ENCODE peak calls at places on chromosomes 2 and 18, in seven cellular contexts. I, H, B, Q, O, E and K are unnamed samples.

GRCh38 chr2:168345601-168346000 is 98.2 kb upstream of the STK39 start:
- DNase-seq in Q (no peak), O (no peak), B (no peak), H (no peak), E (no peak), I (no peak), K (no peak)

GRCh38 chr2:150520887-150521664 is 33.6 kb upstream of the RND3 start:
- DNase-seq in E (no peak), B (no peak), Q (no peak), O (no peak), I (no peak), H (no peak), K (no peak)

GRCh38 chr2:64727843-64728463 is 74.2 kb upstream of the SERTAD2 start:
- DNase-seq in H (no peak), B (no peak), E (no peak), Q (no peak), I (no peak), O (no peak), K (no peak)

GRCh38 chr18:60978338-60978737 is 354.9 kb upstream of the CDH20 start:
- DNase-seq in H (no peak), E (no peak), B (no peak), I (no peak), Q (no peak), O (no peak), K (no peak)

GRCh38 chr2:218663901-218664300 is 4.4 kb downstream of the BCS1L start:
- DNase-seq in E (peak), B (no peak), H (no peak), Q (no peak), O (no peak), I (no peak), K (no peak)

GRCh38 chr18:70781860-70782453 is 493.1 kb downstream of the SOCS6 start:
- DNase-seq in O (peak), B (peak), H (peak), E (no peak), I (no peak), Q (no peak), K (peak)

GRCh38 chr2:53545159-53546055 is 222.2 kb upstream of the CHAC2 start:
- DNase-seq in B (no peak), I (no peak), H (no peak), Q (no peak), O (no peak), E (no peak), K (no peak)

GRCh38 chr18:47997338-47997780 is 66.9 kb upstream of the SMAD2 start:
- DNase-seq in H (peak), I (no peak), Q (no peak), B (no peak), E (no peak), O (no peak), K (no peak)

GRCh38 chr18:79393626-79394401 is 1.9 kb upstream of the NFATC1 start:
- DNase-seq in O (peak), B (peak), E (peak), H (peak), Q (peak), I (peak), K (peak)

GRCh38 chr2:104332733-104333132 is 521.2 kb upstream of the POU3F3 start:
- DNase-seq in I (no peak), H (no peak), O (no peak), E (no peak), Q (no peak), B (no peak), K (no peak)

GRCh38 chr2:198880986-198881385 is 576.8 kb downstream of the SATB2 start:
- DNase-seq in O (no peak), I (no peak), B (no peak), E (no peak), H (no peak), Q (no peak), K (no peak)

GRCh38 chr2:75076088-75076487 is 117.6 kb downstream of the POLE4 start:
- DNase-seq in B (no peak), H (no peak), E (no peak), I (no peak), Q (no peak), O (no peak), K (no peak)

GRCh38 chr2:119702203-119702917 is 23.4 kb downstream of the TMEM177 start:
- DNase-seq in H (no peak), O (no peak), Q (no peak), I (no peak), E (no peak), B (no peak), K (no peak)

GRCh38 chr2:199147216-199147615 is 310.5 kb downstream of the SATB2 start:
- DNase-seq in Q (no peak), I (no peak), H (no peak), B (no peak), O (no peak), E (no peak), K (no peak)

GRCh38 chr2:218985021-218985324 is at the start of gene FEV:
- DNase-seq in O (no peak), E (peak), Q (no peak), I (no peak), H (no peak), B (no peak), K (peak)

GRCh38 chr2:234495076-234495800 is 1.6 kb downstream of the ARL4C start:
- DNase-seq in I (no peak), B (no peak), E (peak), H (no peak), Q (no peak), O (no peak), K (no peak)

GRCh38 chr2:24049485-24050021 is at the start of gene FKBP1B:
- DNase-seq in H (peak), B (peak), Q (peak), E (peak), O (peak), I (peak), K (peak)

GRCh38 chr2:157326683-157327082 is 1.1 kb upstream of the ERMN start:
- DNase-seq in Q (no peak), I (no peak), B (no peak), H (no peak), E (no peak), O (no peak), K (no peak)

GRCh38 chr2:217456016-217456415 is 546.8 kb downstream of the TNS1 start:
- DNase-seq in E (no peak), I (no peak), B (no peak), O (no peak), Q (no peak), H (no peak), K (no peak)

GRCh38 chr2:113720167-113720566 is 36.3 kb downstream of the SLC35F5 start:
- DNase-seq in O (peak), H (no peak), Q (no peak), B (no peak), E (no peak), I (no peak), K (no peak)

GRCh38 chr2:96241901-96242611 is 23.7 kb downstream of the TMEM127 start:
- DNase-seq in O (no peak), H (no peak), I (no peak), Q (no peak), E (peak), B (peak), K (peak)

GRCh38 chr2:61450144-61450543 is 20.7 kb downstream of the USP34 start:
- DNase-seq in E (no peak), O (no peak), B (no peak), I (no peak), H (no peak), Q (no peak), K (no peak)

GRCh38 chr2:164625378-164625971 is 4.2 kb upstream of the GRB14 start:
- DNase-seq in E (no peak), Q (no peak), B (no peak), H (no peak), O (no peak), I (no peak), K (no peak)

GRCh38 chr2:204365778-204366177 is 179.5 kb upstream of the PARD3B start:
- DNase-seq in B (no peak), H (no peak), E (no peak), Q (no peak), O (no peak), I (no peak), K (no peak)

GRCh38 chr2:6968319-6969100 is 51.3 kb downstream of the RNF144A start:
- DNase-seq in E (no peak), Q (no peak), O (no peak), B (no peak), H (no peak), I (no peak), K (no peak)

GRCh38 chr2:141468746-141469145 is 662.1 kb downstream of the LRP1B start:
- DNase-seq in H (no peak), E (no peak), O (no peak), I (no peak), Q (no peak), B (no peak), K (no peak)

GRCh38 chr18:59910967-59911366 is 11.2 kb downstream of the PMAIP1 start:
- DNase-seq in O (no peak), E (no peak), Q (no peak), B (no peak), H (no peak), I (no peak), K (no peak)

GRCh38 chr2:111701266-111701665 is 182.7 kb downstream of the ANAPC1 start:
- DNase-seq in O (no peak), I (peak), B (no peak), Q (no peak), E (peak), H (no peak), K (no peak)

GRCh38 chr2:11129598-11130449 is 25.4 kb upstream of the SLC66A3 start:
- DNase-seq in B (no peak), Q (peak), H (peak), I (no peak), O (peak), E (no peak), K (peak)

GRCh38 chr2:25673170-25674002 is at the start of gene DTNB:
- DNase-seq in E (peak), H (peak), O (peak), Q (peak), B (peak), I (peak), K (peak)

GRCh38 chr18:46051731-46052461 is 20.2 kb downstream of the PSTPIP2 start:
- DNase-seq in I (no peak), E (no peak), B (no peak), H (peak), Q (no peak), O (no peak), K (no peak)

GRCh38 chr2:170930132-170931109 is 1.4 kb downstream of the GORASP2 start:
- DNase-seq in H (no peak), O (peak), E (no peak), Q (no peak), I (no peak), B (peak), K (peak)

GRCh38 chr2:69196327-69197117 is 183.5 kb downstream of the ANTXR1 start:
- DNase-seq in O (no peak), H (no peak), I (peak), B (no peak), Q (no peak), E (no peak), K (no peak)

DNA sequence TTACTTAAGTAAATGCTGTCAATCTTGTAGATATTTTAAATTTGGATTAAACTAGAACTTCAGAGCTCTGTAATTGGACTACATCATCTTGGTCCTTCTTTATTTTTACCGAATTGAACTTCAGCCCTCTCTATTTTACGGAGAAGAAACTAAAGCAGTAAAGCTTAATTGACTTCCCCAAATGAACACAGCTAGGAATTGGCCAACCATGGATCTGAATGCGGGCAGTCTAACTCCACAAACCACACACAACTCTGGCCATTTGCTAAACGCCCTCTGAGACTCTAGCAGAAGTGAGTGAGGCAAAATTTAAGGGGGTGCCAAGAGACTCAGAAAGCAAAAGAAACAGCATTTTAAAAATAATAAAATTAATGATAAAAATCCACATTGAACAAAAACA is 86.3 kb upstream of the KCTD1 start:
- DNase-seq in H (no peak), E (no peak), O (no peak), B (no peak), Q (no peak), I (no peak), K (no peak)
- H3K27ac ChIP-seq in H (no peak), E (no peak), O (no peak), B (no peak), Q (no peak), I (no peak), K (no peak)

GRCh38 chr2:225466891-225467604 is 67.5 kb downstream of the NYAP2 start:
- DNase-seq in H (no peak), B (no peak), I (no peak), Q (no peak), E (no peak), O (no peak), K (no peak)
- TF ChIP-seq EP300 in H (no peak), B (no peak), I (no peak), Q (no peak), E (no peak), O (no peak), K (no peak)

DNA sequence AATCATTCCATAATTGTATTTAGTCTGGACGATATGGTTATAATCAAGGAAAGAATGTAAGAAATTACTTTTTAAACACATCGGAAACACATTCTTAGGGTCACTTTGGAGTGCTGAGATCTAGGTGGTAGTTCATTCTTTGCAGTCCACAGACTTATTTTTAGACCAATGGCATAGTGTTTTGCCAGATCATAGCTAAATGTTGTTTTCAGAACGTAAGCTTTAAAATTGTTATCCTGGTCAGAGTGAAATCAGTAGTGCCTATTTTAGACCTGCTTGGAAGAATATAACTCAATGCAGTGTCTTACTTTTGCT is 4.3 kb downstream of the MYL12A start:
- DNase-seq in O (no peak), I (no peak), E (no peak), B (no peak), Q (no peak), H (no peak), K (no peak)
- TF ChIP-seq POLR2A in O (no peak), I (no peak), E (no peak), B (no peak), Q (no peak), H (no peak), K (no peak)

GRCh38 chr18:172361-172760 is 14.0 kb downstream of the USP14 start:
- DNase-seq in Q (no peak), E (no peak), B (no peak), O (no peak), H (no peak), I (no peak), K (no peak)
- H3K27ac ChIP-seq in Q (no peak), E (no peak), B (no peak), O (no peak), H (no peak), I (no peak), K (no peak)